ENCODE peak calls at places on chromosomes 11 and 22, in four cellular contexts. U is head of caudate nucleus; T is T-cell; I is activated gamma-delta T cell treated with anti-CD3 and anti-CD28 coated beads, Interleukin-2, amount 50 U/mL, for 16 hours. C is an unnamed sample.

GRCh38 chr11:103436131-103436770 is 327.0 kb downstream of the DYNC2H1 start:
- DNase-seq in T (no peak), I (no peak), U (no peak), C (no peak)

GRCh38 chr22:36329217-36330078 is 58.3 kb downstream of the MYH9 start:
- DNase-seq in I (peak), T (peak), U (no peak), C (no peak)

GRCh38 chr11:27933992-27934829 is 173.7 kb downstream of the KIF18A start:
- DNase-seq in U (no peak), I (no peak), T (no peak), C (no peak)

GRCh38 chr11:36372101-36372767 is 76.1 kb downstream of the PRR5L start:
- DNase-seq in I (no peak), T (no peak), U (no peak), C (no peak)

GRCh38 chr22:44284711-44285110 is 28.0 kb downstream of the SHISAL1 start:
- DNase-seq in U (no peak), T (no peak), I (no peak), C (no peak)

GRCh38 chr11:62444271-62444833 is 25.5 kb downstream of the SCGB1A1 start:
- DNase-seq in T (peak), U (peak), I (no peak), C (no peak)

GRCh38 chr22:27811778-27812177 is 10.2 kb upstream of the MN1 start:
- DNase-seq in I (no peak), U (no peak), T (no peak), C (no peak)

GRCh38 chr11:57776101-57776511 is 14.5 kb downstream of the CTNND1 start:
- DNase-seq in T (no peak), U (no peak), I (no peak), C (no peak)

GRCh38 chr11:77559686-77560425 is 29.9 kb upstream of the AQP11 start:
- DNase-seq in T (no peak), U (no peak), I (no peak), C (no peak)

GRCh38 chr11:102451693-102452460 is 688 bp downstream of the TMEM123 start:
- DNase-seq in T (peak), I (peak), U (peak), C (peak)

GRCh38 chr11:70070736-70071135 is 7.4 kb upstream of the ANO1 start:
- DNase-seq in I (no peak), T (no peak), U (no peak), C (no peak)

GRCh38 chr11:6602096-6602940 is 1.1 kb downstream of the RRP8 start:
- DNase-seq in I (no peak), T (no peak), U (no peak), C (no peak)

GRCh38 chr22:19287889-19288288 is 3.6 kb downstream of the CLTCL1 start:
- DNase-seq in U (no peak), T (no peak), I (no peak), C (no peak)

GRCh38 chr22:44392446-44392921 is 79.7 kb upstream of the SHISAL1 start:
- DNase-seq in U (no peak), T (no peak), I (no peak), C (no peak)

GRCh38 chr11:10382518-10382917 is 72.5 kb upstream of the AMPD3 start:
- DNase-seq in I (no peak), U (no peak), T (no peak), C (no peak)

C was measured in NK-92 treated with Interleukin-12 subunit alpha and Interleukin-12 subunit beta, amount 100 ng/mL, for 24 hours.